ENCODE peak calls at places on chromosomes 16 and 17, in four cellular contexts. P is K562, K is HepG2, A is A549. C is an unnamed sample.

GRCh38 chr17:80692931-80693467 is 148.4 kb downstream of the RPTOR start:
- DNase-seq in A (no peak), K (no peak), P (no peak), C (no peak)

GRCh38 chr17:63792055-63792729 is 18.2 kb downstream of the DDX42 start:
- DNase-seq in A (no peak), P (no peak), K (no peak), C (no peak)

GRCh38 chr16:28923652-28924398 is 1.2 kb downstream of the RABEP2 start:
- DNase-seq in A (no peak), K (peak; percentile 81), P (no peak), C (no peak)

GRCh38 chr17:59368218-59368857 is 36.9 kb downstream of the YPEL2 start:
- DNase-seq in P (no peak), K (peak; percentile 64), A (no peak), C (no peak)

GRCh38 chr17:61393550-61393903 is 6.1 kb upstream of the TBX2 start:
- DNase-seq in K (no peak), A (peak; percentile 51), P (no peak), C (peak; percentile 48)

GRCh38 chr17:2704031-2704889 is 7.3 kb downstream of the CLUH start:
- DNase-seq in A (no peak), P (no peak), K (no peak), C (peak; percentile 12)

GRCh38 chr17:948284-948852 is 31.2 kb downstream of the NXN start:
- DNase-seq in K (no peak), P (no peak), A (no peak), C (peak; percentile 63)

GRCh38 chr17:43456029-43456428 is 27.7 kb upstream of the DHX8 start:
- DNase-seq in P (no peak), A (no peak), K (no peak), C (no peak)

GRCh38 chr17:75684924-75685323 is 17.8 kb downstream of the SAP30BP start:
- DNase-seq in K (no peak), A (peak; percentile 82), P (no peak), C (no peak)

GRCh38 chr16:85173077-85173980 is 61.1 kb upstream of the CIBAR2 start:
- DNase-seq in P (peak; percentile 86), A (peak; percentile 67), K (no peak), C (no peak)

DNA sequence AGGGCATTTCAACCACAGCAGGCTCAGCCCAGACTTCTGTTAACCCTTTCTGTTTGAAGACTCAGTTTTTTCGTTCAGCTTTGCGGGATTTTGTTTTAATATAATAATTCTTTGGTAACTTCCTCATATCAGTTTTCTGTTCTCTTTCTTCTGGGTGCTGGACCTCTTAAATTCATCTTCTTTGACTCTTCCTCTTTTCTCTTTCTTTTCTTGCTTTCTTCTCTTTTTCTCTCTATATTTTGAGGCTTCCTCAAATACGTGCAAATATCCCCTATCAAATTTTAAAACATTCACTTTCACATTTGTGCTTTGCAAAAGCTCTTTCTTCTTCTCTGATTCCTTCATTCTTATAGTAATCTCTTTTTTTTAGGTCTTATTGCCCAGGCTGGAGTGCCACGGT is 136.3 kb downstream of the HS3ST3B1 start:
- DNase-seq in P (no peak), K (no peak), A (no peak), C (no peak)
- TF ChIP-seq ESRRA in P (no peak), K (no peak), A (no peak), C (no peak)

GRCh38 chr17:21301593-21302550 is 17.4 kb downstream of the MAP2K3 start:
- DNase-seq in P (no peak), A (no peak), K (no peak), C (no peak)
- TF ChIP-seq JUN in P (no peak), A (no peak), K (no peak), C (no peak)

DNA sequence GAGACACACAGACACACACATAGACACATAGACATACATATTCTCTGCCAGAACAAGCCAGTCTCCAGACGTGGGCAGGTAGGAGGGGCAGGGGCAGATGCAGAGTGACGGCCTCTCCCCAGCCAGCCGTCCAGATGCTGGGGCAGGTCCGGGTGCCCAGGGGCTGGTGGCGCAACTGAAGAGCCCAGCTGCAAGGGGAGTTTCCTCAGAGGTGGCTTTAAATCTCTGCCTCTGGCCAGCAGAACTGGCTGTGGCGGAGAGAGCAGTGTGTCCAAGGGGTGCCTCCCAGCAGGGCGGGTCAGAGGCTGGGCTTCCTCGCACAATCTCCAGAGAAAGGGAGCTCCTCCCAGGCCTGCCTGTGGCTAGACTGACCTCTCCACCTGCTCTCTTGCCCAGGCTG is 9.4 kb upstream of the GCGR start:
- DNase-seq in P (peak; percentile 61), A (no peak), K (no peak), C (no peak)
- TF ChIP-seq ESRRA in P (no peak), A (no peak), K (no peak), C (no peak)

GRCh38 chr16:76607317-76607716 is 330.1 kb downstream of the CNTNAP4 start:
- DNase-seq in K (no peak), A (no peak), P (no peak), C (no peak)
- TF ChIP-seq JUN in K (no peak), A (no peak), P (no peak), C (no peak)

C was measured in WTC11.